ENCODE peak calls at places on chromosomes 11 and 22, in seven cellular contexts. C is mesendoderm, Q is neuronal stem cell, Y is H9, Z is H1, E is mesenchymal stem cell, B is trophoblast cell. J is an unnamed sample.

GRCh38 chr11:22656128-22656527 is 10.3 kb upstream of the GAS2 start:
- DNase-seq in C (peak), Q (no peak), Y (no peak), Z (no peak), E (no peak), B (no peak), J (no peak)

GRCh38 chr22:18032455-18033101 is 8.2 kb upstream of the MICAL3 start:
- DNase-seq in C (no peak), Q (no peak), Y (no peak), Z (no peak), E (peak), B (peak), J (peak)

GRCh38 chr11:105357146-105357545 is 217.6 kb upstream of the CARD18 start:
- DNase-seq in C (no peak), Q (no peak), Y (no peak), Z (no peak), E (no peak), B (no peak), J (no peak)

GRCh38 chr22:30606455-30607299 is at the start of gene TCN2:
- DNase-seq in C (peak), Q (peak), Y (peak), Z (peak), E (peak), B (no peak), J (peak)

GRCh38 chr11:105767945-105768344 is 158.1 kb downstream of the GRIA4 start:
- DNase-seq in C (no peak), Q (no peak), Y (no peak), Z (no peak), E (no peak), B (no peak), J (no peak)

GRCh38 chr11:121426476-121427454 is 25.3 kb upstream of the SORL1 start:
- DNase-seq in C (peak), Q (no peak), Y (peak), Z (no peak), E (no peak), B (peak), J (no peak)

GRCh38 chr22:22355233-22355834 is 110.7 kb downstream of the VPREB1 start:
- DNase-seq in C (no peak), Q (no peak), Y (no peak), Z (no peak), E (no peak), B (no peak), J (no peak)

GRCh38 chr11:65827774-65828156 is 6.0 kb upstream of the SNX32 start:
- DNase-seq in C (no peak), Q (no peak), Y (no peak), Z (no peak), E (peak), B (no peak), J (peak)

GRCh38 chr22:40666151-40666848 is 13.0 kb upstream of the MCHR1 start:
- DNase-seq in C (no peak), Q (no peak), Y (no peak), Z (no peak), E (no peak), B (no peak), J (peak)

GRCh38 chr11:73521621-73522020 is 76.3 kb downstream of the FAM168A start:
- DNase-seq in C (peak), Q (no peak), Y (no peak), Z (no peak), E (peak), B (no peak), J (peak)

GRCh38 chr11:60204922-60205321 is 22.0 kb upstream of the MS4A6A start:
- DNase-seq in C (no peak), Q (no peak), Y (no peak), Z (no peak), E (no peak), B (no peak), J (no peak)

GRCh38 chr11:97506360-97506759 is 1116.5 kb downstream of the JRKL start:
- DNase-seq in C (no peak), Q (no peak), Y (no peak), Z (no peak), E (no peak), B (no peak), J (no peak)
- H2BK120ac ChIP-seq in C (no peak), Q (no peak), Y (no peak), Z (no peak), E (no peak), B (no peak), J (no peak)

GRCh38 chr11:133015457-133015856 is 516.8 kb downstream of the OPCML start:
- DNase-seq in C (no peak), Q (no peak), Y (no peak), Z (no peak), E (no peak), B (no peak), J (no peak)

GRCh38 chr11:133007020-133007584 is 525.2 kb downstream of the OPCML start:
- DNase-seq in C (peak), Q (no peak), Y (no peak), Z (no peak), E (no peak), B (no peak), J (no peak)

GRCh38 chr11:133011604-133012003 is 520.7 kb downstream of the OPCML start:
- DNase-seq in C (peak), Q (no peak), Y (no peak), Z (no peak), E (no peak), B (no peak), J (no peak)

GRCh38 chr11:133012803-133013202 is 519.5 kb downstream of the OPCML start:
- DNase-seq in C (no peak), Q (no peak), Y (no peak), Z (no peak), E (no peak), B (no peak), J (no peak)
- H2BK120ac ChIP-seq in C (no peak), Q (no peak), Y (no peak), Z (no peak), E (no peak), B (no peak), J (no peak)

GRCh38 chr22:36347094-36347493 is 40.7 kb downstream of the MYH9 start:
- DNase-seq in C (no peak), Q (no peak), Y (no peak), Z (no peak), E (no peak), B (no peak), J (no peak)
- H2BK120ac ChIP-seq in C (no peak), Q (no peak), Y (no peak), Z (no peak), E (no peak), B (no peak), J (no peak)

GRCh38 chr11:71482216-71482615 is 29.2 kb downstream of the NADSYN1 start:
- DNase-seq in C (no peak), Q (no peak), Y (no peak), Z (no peak), E (no peak), B (no peak), J (no peak)

GRCh38 chr11:71478216-71478840 is 25.3 kb downstream of the NADSYN1 start:
- DNase-seq in C (no peak), Q (no peak), Y (no peak), Z (no peak), E (no peak), B (no peak), J (no peak)

GRCh38 chr11:71483689-71484088 is 30.7 kb downstream of the NADSYN1 start:
- DNase-seq in C (no peak), Q (no peak), Y (no peak), Z (no peak), E (no peak), B (no peak), J (no peak)

GRCh38 chr11:71482746-71483364 is 29.9 kb downstream of the NADSYN1 start:
- DNase-seq in C (no peak), Q (no peak), Y (no peak), Z (no peak), E (no peak), B (no peak), J (no peak)

GRCh38 chr11:71481101-71481960 is 28.3 kb downstream of the NADSYN1 start:
- DNase-seq in C (no peak), Q (no peak), Y (no peak), Z (no peak), E (no peak), B (peak), J (no peak)
- H2BK120ac ChIP-seq in C (no peak), Q (no peak), Y (no peak), Z (no peak), E (no peak), B (peak), J (no peak)

GRCh38 chr11:114201219-114201618 is 95.0 kb upstream of the NNMT start:
- DNase-seq in C (no peak), Q (no peak), Y (no peak), Z (no peak), E (no peak), B (no peak), J (no peak)
- H2BK120ac ChIP-seq in C (no peak), Q (no peak), Y (no peak), Z (no peak), E (no peak), B (no peak), J (no peak)

GRCh38 chr11:78807351-78807750 is 232.7 kb upstream of the NARS2 start:
- DNase-seq in C (no peak), Q (no peak), Y (no peak), Z (no peak), E (no peak), B (no peak), J (no peak)
- H2BK120ac ChIP-seq in C (no peak), Q (no peak), Y (no peak), Z (no peak), E (peak), B (no peak), J (peak)

GRCh38 chr11:986952-987305 is 49.6 kb downstream of the MUC6 start:
- DNase-seq in C (no peak), Q (no peak), Y (no peak), Z (no peak), E (no peak), B (no peak), J (no peak)
- H2BK120ac ChIP-seq in C (no peak), Q (no peak), Y (no peak), Z (no peak), E (no peak), B (no peak), J (no peak)

GRCh38 chr11:128888034-128888985 is 2.8 kb upstream of the KCNJ5 start:
- DNase-seq in C (peak), Q (no peak), Y (no peak), Z (no peak), E (no peak), B (no peak), J (no peak)
- H2BK120ac ChIP-seq in C (peak), Q (no peak), Y (no peak), Z (no peak), E (no peak), B (no peak), J (no peak)

DNA sequence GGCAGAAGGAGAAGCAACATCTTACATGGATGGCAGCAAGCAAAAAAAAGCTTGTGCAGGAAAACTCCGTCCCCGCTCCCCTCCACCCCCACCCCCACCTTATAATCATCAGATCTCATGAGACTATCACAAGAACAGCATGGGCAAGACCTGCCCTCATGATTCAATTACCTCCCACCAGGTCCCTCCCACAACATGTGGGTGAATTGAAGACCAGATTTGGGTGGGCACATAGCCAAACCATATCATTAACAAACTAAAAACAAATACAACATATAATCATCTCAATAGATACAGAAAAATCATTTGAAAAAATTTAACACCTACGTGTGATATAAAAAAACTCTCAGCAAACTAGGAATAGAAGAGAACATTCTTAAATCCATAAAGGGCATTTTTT is 88.8 kb downstream of the BUD13 start:
- DNase-seq in C (no peak), Q (no peak), Y (no peak), Z (no peak), E (no peak), B (no peak), J (no peak)
- H2BK120ac ChIP-seq in C (no peak), Q (no peak), Y (no peak), Z (no peak), E (no peak), B (no peak), J (no peak)